ENCODE peak calls at places on chromosomes 7 and 10, in eight cellular contexts. One of them, this sample, is unnamed.

GRCh38 chr7:80552304-80552703 is 40.4 kb upstream of the GNAT3 start:
- DNase-seq in kidney: no peak
- DNase-seq in suprapubic skin: no peak
- DNase-seq in dorsolateral prefrontal cortex: no peak
- DNase-seq in NB4: no peak
- DNase-seq in RWPE1: no peak
- DNase-seq in astrocyte of the spinal cord: no peak
- DNase-seq in fibroblast of lung: peak; percentile 57
- DNase-seq in this sample: no peak

GRCh38 chr7:40324889-40325288 is 190.1 kb downstream of the SUGCT start:
- DNase-seq in kidney: no peak
- DNase-seq in suprapubic skin: no peak
- DNase-seq in dorsolateral prefrontal cortex: no peak
- DNase-seq in NB4: no peak
- DNase-seq in RWPE1: no peak
- DNase-seq in astrocyte of the spinal cord: peak; percentile 23
- DNase-seq in fibroblast of lung: no peak
- DNase-seq in this sample: no peak

GRCh38 chr10:76115471-76116155 is 684.2 kb downstream of the LRMDA start:
- DNase-seq in kidney: no peak
- DNase-seq in suprapubic skin: no peak
- DNase-seq in dorsolateral prefrontal cortex: no peak
- DNase-seq in NB4: no peak
- DNase-seq in RWPE1: no peak
- DNase-seq in astrocyte of the spinal cord: no peak
- DNase-seq in fibroblast of lung: no peak
- DNase-seq in this sample: no peak

GRCh38 chr7:116702046-116702445 is 30.1 kb downstream of the MET start:
- DNase-seq in kidney: no peak
- DNase-seq in suprapubic skin: no peak
- DNase-seq in dorsolateral prefrontal cortex: no peak
- DNase-seq in NB4: no peak
- DNase-seq in RWPE1: peak; percentile 59
- DNase-seq in astrocyte of the spinal cord: peak; percentile 19
- DNase-seq in fibroblast of lung: no peak
- DNase-seq in this sample: no peak

GRCh38 chr7:18250133-18250532 is 222.5 kb upstream of the PRPS1L1 start:
- DNase-seq in kidney: no peak
- DNase-seq in suprapubic skin: no peak
- DNase-seq in dorsolateral prefrontal cortex: no peak
- DNase-seq in NB4: no peak
- DNase-seq in RWPE1: no peak
- DNase-seq in astrocyte of the spinal cord: no peak
- DNase-seq in fibroblast of lung: no peak
- DNase-seq in this sample: no peak

GRCh38 chr7:80760292-80760691 is 121.8 kb downstream of the CD36 start:
- DNase-seq in kidney: no peak
- DNase-seq in suprapubic skin: no peak
- DNase-seq in dorsolateral prefrontal cortex: no peak
- DNase-seq in NB4: no peak
- DNase-seq in RWPE1: no peak
- DNase-seq in astrocyte of the spinal cord: peak; percentile 60
- DNase-seq in fibroblast of lung: no peak
- DNase-seq in this sample: no peak

GRCh38 chr10:3746634-3747033 is 38.4 kb downstream of the KLF6 start:
- DNase-seq in kidney: no peak
- DNase-seq in suprapubic skin: no peak
- DNase-seq in dorsolateral prefrontal cortex: no peak
- DNase-seq in NB4: no peak
- DNase-seq in RWPE1: no peak
- DNase-seq in astrocyte of the spinal cord: no peak
- DNase-seq in fibroblast of lung: no peak
- DNase-seq in this sample: no peak

GRCh38 chr10:24891823-24892222 is 60.6 kb downstream of the PRTFDC1 start:
- DNase-seq in kidney: no peak
- DNase-seq in suprapubic skin: no peak
- DNase-seq in dorsolateral prefrontal cortex: no peak
- DNase-seq in NB4: no peak
- DNase-seq in RWPE1: no peak
- DNase-seq in astrocyte of the spinal cord: peak; percentile 90
- DNase-seq in fibroblast of lung: peak; percentile 82
- DNase-seq in this sample: no peak

GRCh38 chr7:123715198-123715597 is 33.6 kb downstream of the WASL start:
- DNase-seq in kidney: no peak
- DNase-seq in suprapubic skin: no peak
- DNase-seq in dorsolateral prefrontal cortex: no peak
- DNase-seq in NB4: no peak
- DNase-seq in RWPE1: peak; percentile 12
- DNase-seq in astrocyte of the spinal cord: no peak
- DNase-seq in fibroblast of lung: no peak
- DNase-seq in this sample: no peak

GRCh38 chr7:121882731-121883130 is 9.8 kb downstream of the PTPRZ1 start:
- DNase-seq in kidney: no peak
- DNase-seq in suprapubic skin: no peak
- DNase-seq in dorsolateral prefrontal cortex: no peak
- DNase-seq in NB4: no peak
- DNase-seq in RWPE1: peak; percentile 38
- DNase-seq in astrocyte of the spinal cord: no peak
- DNase-seq in fibroblast of lung: no peak
- DNase-seq in this sample: no peak

GRCh38 chr10:57979466-57979865 is 288.2 kb downstream of the IPMK start:
- DNase-seq in kidney: no peak
- DNase-seq in suprapubic skin: no peak
- DNase-seq in dorsolateral prefrontal cortex: no peak
- DNase-seq in NB4: peak; percentile 20
- DNase-seq in RWPE1: no peak
- DNase-seq in astrocyte of the spinal cord: peak; percentile 32
- DNase-seq in fibroblast of lung: no peak
- DNase-seq in this sample: no peak

GRCh38 chr10:74589226-74589673 is 237.2 kb upstream of the KAT6B start:
- DNase-seq in kidney: peak; percentile 90
- DNase-seq in suprapubic skin: peak; percentile 94
- DNase-seq in dorsolateral prefrontal cortex: peak; percentile 87
- DNase-seq in NB4: peak; percentile 30
- DNase-seq in RWPE1: peak; percentile 80
- DNase-seq in astrocyte of the spinal cord: peak; percentile 99
- DNase-seq in fibroblast of lung: peak; percentile 100
- DNase-seq in this sample: no peak

GRCh38 chr10:115964827-115965226 is 308.2 kb downstream of the GFRA1 start:
- DNase-seq in kidney: no peak
- DNase-seq in suprapubic skin: no peak
- DNase-seq in dorsolateral prefrontal cortex: no peak
- DNase-seq in NB4: no peak
- DNase-seq in RWPE1: no peak
- DNase-seq in astrocyte of the spinal cord: no peak
- DNase-seq in fibroblast of lung: no peak
- DNase-seq in this sample: no peak

GRCh38 chr10:32459072-32459703 is 13.2 kb downstream of the CCDC7 start:
- DNase-seq in kidney: no peak
- DNase-seq in suprapubic skin: no peak
- DNase-seq in dorsolateral prefrontal cortex: no peak
- DNase-seq in NB4: no peak
- DNase-seq in RWPE1: no peak
- DNase-seq in astrocyte of the spinal cord: no peak
- DNase-seq in fibroblast of lung: no peak
- DNase-seq in this sample: no peak

GRCh38 chr7:92260248-92260781 is 14.5 kb downstream of the ANKIB1 start:
- DNase-seq in kidney: no peak
- DNase-seq in suprapubic skin: no peak
- DNase-seq in dorsolateral prefrontal cortex: no peak
- DNase-seq in NB4: peak; percentile 64
- DNase-seq in RWPE1: peak; percentile 74
- DNase-seq in astrocyte of the spinal cord: peak; percentile 40
- DNase-seq in fibroblast of lung: peak; percentile 43
- DNase-seq in this sample: no peak

GRCh38 chr10:130484131-130484911 is 348.1 kb downstream of the GLRX3 start:
- DNase-seq in kidney: no peak
- DNase-seq in suprapubic skin: no peak
- DNase-seq in dorsolateral prefrontal cortex: no peak
- DNase-seq in NB4: no peak
- DNase-seq in RWPE1: no peak
- DNase-seq in astrocyte of the spinal cord: no peak
- DNase-seq in fibroblast of lung: no peak
- DNase-seq in this sample: no peak

GRCh38 chr10:118017850-118018249 is 28.9 kb downstream of the RAB11FIP2 start:
- DNase-seq in kidney: no peak
- DNase-seq in suprapubic skin: no peak
- DNase-seq in dorsolateral prefrontal cortex: no peak
- DNase-seq in NB4: no peak
- DNase-seq in RWPE1: no peak
- DNase-seq in astrocyte of the spinal cord: no peak
- DNase-seq in fibroblast of lung: no peak
- DNase-seq in this sample: no peak

GRCh38 chr10:73522263-73522662 is 26.4 kb upstream of the PPP3CB start:
- DNase-seq in kidney: no peak
- DNase-seq in suprapubic skin: no peak
- DNase-seq in dorsolateral prefrontal cortex: no peak
- DNase-seq in NB4: no peak
- DNase-seq in RWPE1: no peak
- DNase-seq in astrocyte of the spinal cord: no peak
- DNase-seq in fibroblast of lung: peak; percentile 17
- DNase-seq in this sample: no peak

DNA sequence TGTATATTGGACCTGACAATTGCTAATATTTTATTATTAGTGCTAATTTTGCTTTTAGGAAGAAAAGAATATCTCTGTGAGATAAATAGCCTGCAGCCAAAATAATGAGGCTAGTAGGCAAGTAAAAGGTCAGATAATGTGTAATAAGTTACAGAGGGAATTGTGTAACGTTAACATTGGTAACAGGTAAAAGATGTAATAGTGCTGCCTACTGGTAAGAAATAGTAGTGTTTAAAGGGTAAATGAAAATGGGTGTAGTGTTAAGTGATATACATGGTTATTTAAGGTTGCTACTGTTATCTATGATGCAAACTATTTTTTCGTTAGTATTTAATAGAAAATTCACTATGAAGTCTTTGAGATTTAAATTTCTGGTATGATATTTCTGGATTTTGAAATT is 9.2 kb upstream of the FOXP2 start:
- DNase-seq in kidney: no peak
- DNase-seq in suprapubic skin: no peak
- DNase-seq in dorsolateral prefrontal cortex: no peak
- DNase-seq in NB4: peak; percentile 22
- DNase-seq in RWPE1: peak; percentile 15
- DNase-seq in astrocyte of the spinal cord: peak; percentile 31
- DNase-seq in fibroblast of lung: peak; percentile 58
- DNase-seq in this sample: no peak
- TF ChIP-seq CTCF in kidney: peak; percentile 23
- TF ChIP-seq CTCF in suprapubic skin: no peak
- TF ChIP-seq CTCF in dorsolateral prefrontal cortex: no peak
- TF ChIP-seq CTCF in NB4: no peak
- TF ChIP-seq CTCF in RWPE1: peak; percentile 34
- TF ChIP-seq CTCF in astrocyte of the spinal cord: peak; percentile 51
- TF ChIP-seq CTCF in fibroblast of lung: no peak
- TF ChIP-seq CTCF in this sample: peak; percentile 71

GRCh38 chr7:27223941-27224590 is 18.5 kb upstream of the EVX1 start:
- DNase-seq in kidney: no peak
- DNase-seq in suprapubic skin: no peak
- DNase-seq in dorsolateral prefrontal cortex: no peak
- DNase-seq in NB4: no peak
- DNase-seq in RWPE1: no peak
- DNase-seq in astrocyte of the spinal cord: no peak
- DNase-seq in fibroblast of lung: no peak
- DNase-seq in this sample: no peak

GRCh38 chr7:27225005-27225934 is 17.3 kb upstream of the EVX1 start:
- DNase-seq in kidney: no peak
- DNase-seq in suprapubic skin: no peak
- DNase-seq in dorsolateral prefrontal cortex: no peak
- DNase-seq in NB4: no peak
- DNase-seq in RWPE1: no peak
- DNase-seq in astrocyte of the spinal cord: no peak
- DNase-seq in fibroblast of lung: no peak
- DNase-seq in this sample: peak; percentile 69

DNA sequence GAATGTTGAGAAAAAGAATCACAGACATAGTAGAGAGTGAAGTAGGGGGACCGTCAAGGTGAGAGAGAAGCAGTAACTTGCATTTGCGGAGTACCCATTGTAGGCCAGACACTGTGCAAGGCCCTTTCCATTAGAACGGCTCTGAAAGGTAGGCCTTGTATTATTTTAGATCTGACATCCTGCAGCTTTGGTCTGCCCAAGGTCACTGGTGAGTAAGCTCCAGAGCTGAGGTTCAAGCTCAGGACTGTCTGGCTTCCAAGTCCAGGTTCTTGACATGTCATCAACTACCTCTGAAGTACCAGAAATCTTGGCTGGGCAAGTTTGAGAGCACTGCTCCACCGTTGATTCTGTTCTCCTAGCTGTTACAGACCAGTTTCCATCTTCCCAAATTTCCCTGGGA is 13.2 kb upstream of the EVX1 start:
- DNase-seq in kidney: no peak
- DNase-seq in suprapubic skin: no peak
- DNase-seq in dorsolateral prefrontal cortex: no peak
- DNase-seq in NB4: no peak
- DNase-seq in RWPE1: no peak
- DNase-seq in astrocyte of the spinal cord: no peak
- DNase-seq in fibroblast of lung: no peak
- DNase-seq in this sample: no peak
- TF ChIP-seq CTCF in kidney: no peak
- TF ChIP-seq CTCF in suprapubic skin: no peak
- TF ChIP-seq CTCF in dorsolateral prefrontal cortex: no peak
- TF ChIP-seq CTCF in NB4: no peak
- TF ChIP-seq CTCF in RWPE1: no peak
- TF ChIP-seq CTCF in astrocyte of the spinal cord: no peak
- TF ChIP-seq CTCF in fibroblast of lung: no peak
- TF ChIP-seq CTCF in this sample: no peak

GRCh38 chr10:71274901-71275796 is 43.9 kb upstream of the SLC29A3 start:
- DNase-seq in kidney: no peak
- DNase-seq in suprapubic skin: no peak
- DNase-seq in dorsolateral prefrontal cortex: no peak
- DNase-seq in NB4: no peak
- DNase-seq in RWPE1: no peak
- DNase-seq in astrocyte of the spinal cord: peak; percentile 59
- DNase-seq in fibroblast of lung: no peak
- DNase-seq in this sample: no peak
- TF ChIP-seq CTCF in kidney: no peak
- TF ChIP-seq CTCF in suprapubic skin: no peak
- TF ChIP-seq CTCF in dorsolateral prefrontal cortex: no peak
- TF ChIP-seq CTCF in NB4: no peak
- TF ChIP-seq CTCF in RWPE1: no peak
- TF ChIP-seq CTCF in astrocyte of the spinal cord: no peak
- TF ChIP-seq CTCF in fibroblast of lung: no peak
- TF ChIP-seq CTCF in this sample: no peak

GRCh38 chr7:44922351-44922694 is 37.0 kb upstream of the PURB start:
- DNase-seq in kidney: no peak
- DNase-seq in suprapubic skin: no peak
- DNase-seq in dorsolateral prefrontal cortex: no peak
- DNase-seq in NB4: no peak
- DNase-seq in RWPE1: no peak
- DNase-seq in astrocyte of the spinal cord: no peak
- DNase-seq in fibroblast of lung: no peak
- DNase-seq in this sample: no peak
- TF ChIP-seq CTCF in kidney: no peak
- TF ChIP-seq CTCF in suprapubic skin: no peak
- TF ChIP-seq CTCF in dorsolateral prefrontal cortex: no peak
- TF ChIP-seq CTCF in NB4: no peak
- TF ChIP-seq CTCF in RWPE1: peak; percentile 38
- TF ChIP-seq CTCF in astrocyte of the spinal cord: no peak
- TF ChIP-seq CTCF in fibroblast of lung: no peak
- TF ChIP-seq CTCF in this sample: peak; percentile 47

GRCh38 chr10:2716596-2716995 is 350.8 kb upstream of the PFKP start:
- DNase-seq in kidney: no peak
- DNase-seq in suprapubic skin: no peak
- DNase-seq in dorsolateral prefrontal cortex: no peak
- DNase-seq in NB4: no peak
- DNase-seq in RWPE1: no peak
- DNase-seq in astrocyte of the spinal cord: no peak
- DNase-seq in fibroblast of lung: no peak
- DNase-seq in this sample: no peak
- TF ChIP-seq CTCF in kidney: no peak
- TF ChIP-seq CTCF in suprapubic skin: no peak
- TF ChIP-seq CTCF in dorsolateral prefrontal cortex: no peak
- TF ChIP-seq CTCF in NB4: no peak
- TF ChIP-seq CTCF in RWPE1: no peak
- TF ChIP-seq CTCF in astrocyte of the spinal cord: no peak
- TF ChIP-seq CTCF in fibroblast of lung: no peak
- TF ChIP-seq CTCF in this sample: no peak

This sample was measured in type B pancreatic cell.